ENCODE peak calls at places on chromosome 10, in four cellular contexts. Q, P, L and Y are unnamed samples.
A peak's percentile ranks its signal among the peaks of the same experiment; 100 is the strongest.

GRCh38 chr10:47060356-47060755 is 149.1 kb downstream of the PTPN20 start:
- DNase-seq in Q (no peak), P (peak; percentile 52), L (no peak), Y (no peak)

GRCh38 chr10:69861251-69862240 is 59.8 kb downstream of the COL13A1 start:
- DNase-seq in P (no peak), L (no peak), Q (no peak), Y (no peak)

GRCh38 chr10:87930929-87931835 is 67.8 kb downstream of the PTEN start:
- DNase-seq in P (no peak), L (no peak), Q (no peak), Y (no peak)

GRCh38 chr10:71255817-71256660 is 43.7 kb downstream of the UNC5B start:
- DNase-seq in P (no peak), L (peak; percentile 92), Q (peak; percentile 77), Y (no peak)

GRCh38 chr10:21403256-21404015 is 122.0 kb downstream of the SKIDA1 start:
- DNase-seq in L (no peak), P (no peak), Q (no peak), Y (no peak)

GRCh38 chr10:78630944-78631838 is 437.6 kb upstream of the ZMIZ1 start:
- DNase-seq in Q (no peak), P (no peak), L (no peak), Y (no peak)

GRCh38 chr10:52807803-52808202 is 35.2 kb upstream of the MBL2 start:
- DNase-seq in P (no peak), L (no peak), Q (no peak), Y (no peak)

GRCh38 chr10:122054046-122055025 is 65.4 kb downstream of the TACC2 start:
- DNase-seq in Q (peak; percentile 64), L (peak; percentile 60), P (peak; percentile 15), Y (no peak)

GRCh38 chr10:102729090-102730026 is 14.4 kb upstream of the WBP1L start:
- DNase-seq in P (peak; percentile 93), L (peak; percentile 88), Q (peak; percentile 89), Y (no peak)

GRCh38 chr10:22651276-22651980 is 63.0 kb downstream of the PIP4K2A start:
- DNase-seq in Q (no peak), L (no peak), P (peak; percentile 87), Y (no peak)

GRCh38 chr10:61842755-61843497 is 58.6 kb upstream of the ARID5B start:
- DNase-seq in P (no peak), L (no peak), Q (no peak), Y (no peak)

GRCh38 chr10:94349327-94349726 is 13.4 kb downstream of the NOC3L start:
- DNase-seq in Q (no peak), L (no peak), P (no peak), Y (no peak)

DNA sequence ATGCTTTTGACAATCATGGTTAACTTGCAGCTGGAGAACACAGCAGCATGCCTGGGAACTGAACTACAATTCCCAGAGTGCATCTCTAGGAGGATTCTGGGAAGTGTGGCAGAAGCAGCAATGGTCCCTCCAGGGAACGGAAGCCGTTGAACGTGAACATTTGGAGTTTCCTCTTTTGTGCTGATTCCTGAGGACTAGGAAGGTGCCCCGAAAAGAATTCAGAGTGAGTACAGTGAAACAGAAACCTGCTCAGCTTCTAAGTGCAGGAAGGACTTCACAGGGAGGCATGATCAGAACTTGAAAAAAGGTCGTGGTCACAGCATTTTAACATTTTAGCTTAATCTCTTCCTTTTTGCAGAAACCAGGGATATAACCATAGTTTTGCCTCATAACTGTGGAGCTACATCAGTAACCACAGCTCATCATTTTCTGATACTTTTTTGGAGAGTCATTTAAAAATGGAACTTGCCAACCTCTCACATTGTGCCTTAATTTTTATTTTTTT is at the start of gene NUDT13:
- DNase-seq in Q (peak; percentile 83), L (peak; percentile 72), P (no peak), Y (no peak)
- TF ChIP-seq POLR2A in Q (peak; percentile 55), L (no peak), P (no peak), Y (no peak)

GRCh38 chr10:110503528-110504110 is 5.9 kb downstream of the DUSP5 start:
- DNase-seq in Q (no peak), P (no peak), L (no peak), Y (no peak)
- H3K4me1 ChIP-seq in Q (peaks cover 86% of the 10 kb centered on the region), P (peaks cover 90% of the 10 kb centered on the region), L (peaks cover 66% of the 10 kb centered on the region), Y (peaks cover 55% of the 10 kb centered on the region)

GRCh38 chr10:25504306-25504705 is 329.5 kb downstream of the GPR158 start:
- DNase-seq in P (no peak), L (no peak), Q (no peak), Y (no peak)
- TF ChIP-seq POLR2A in P (no peak), L (no peak), Q (no peak), Y (no peak)

GRCh38 chr10:88992945-88993537 is 2.4 kb downstream of the FAS start:
- DNase-seq in P (no peak), Q (no peak), L (no peak), Y (no peak)
- H3K4me1 ChIP-seq in P (peaks cover 83% of the 10 kb centered on the region), Q (peaks cover 40% of the 10 kb centered on the region), L (peaks cover 75% of the 10 kb centered on the region), Y (peaks cover 12% of the 10 kb centered on the region)

GRCh38 chr10:116882631-116883030 is 33.3 kb downstream of the ENO4 start:
- DNase-seq in P (no peak), L (no peak), Q (no peak), Y (no peak)
- TF ChIP-seq POLR2A in P (no peak), L (no peak), Q (no peak), Y (no peak)

GRCh38 chr10:114278884-114279191 is 39.8 kb downstream of the VWA2 start:
- DNase-seq in L (no peak), Q (no peak), P (peak; percentile 47), Y (no peak)
- H3K4me1 ChIP-seq in L (no peaks in the 10 kb centered on the region), Q (no peaks in the 10 kb centered on the region), P (no peaks in the 10 kb centered on the region), Y (peaks cover 30% of the 10 kb centered on the region)

DNA sequence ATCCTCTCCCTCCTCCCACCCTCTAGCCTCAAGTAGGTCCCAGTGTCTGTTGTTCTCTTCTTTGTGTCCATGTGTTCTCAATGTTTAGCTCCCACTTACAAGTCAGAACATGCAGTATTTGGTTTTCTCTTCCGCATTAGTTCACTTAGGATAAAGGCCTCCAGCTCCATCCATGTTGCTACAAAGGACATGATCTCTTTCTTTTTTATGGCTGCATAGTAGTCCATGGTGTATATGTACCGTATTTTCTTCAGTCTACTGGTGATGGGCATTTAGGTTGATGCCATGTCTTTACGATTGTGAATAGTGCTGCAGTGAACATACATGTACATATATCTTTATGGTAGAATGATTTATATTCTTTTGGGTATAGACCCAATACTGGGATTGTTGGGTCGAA is 1.6 kb upstream of the GOT1 start:
- DNase-seq in P (no peak), Q (no peak), L (no peak), Y (no peak)
- TF ChIP-seq POLR2A in P (no peak), Q (no peak), L (no peak), Y (no peak)